ENCODE peak calls at places on chromosome 3, in ten cellular contexts. T is natural killer cell, M is AG09309, A is AG09319, D is uterus, W is foreskin fibroblast, B is RWPE1, C is epithelial cell of esophagus, Z is fibroblast of pulmonary artery, S is adrenal gland. X is an unnamed sample.

GRCh38 chr3:182500294-182500693 is 293.0 kb upstream of the ATP11B start:
- DNase-seq in A (no peak), S (no peak), D (no peak), M (no peak), C (no peak), B (no peak), T (no peak), Z (no peak), W (no peak), X (no peak)

GRCh38 chr3:197912770-197913476 is 37.1 kb upstream of the RPL35A start:
- DNase-seq in M (no peak), D (no peak), S (peak), W (no peak), A (no peak), T (no peak), B (no peak), Z (peak), C (no peak), X (no peak)

GRCh38 chr3:50673937-50674336 is 790 bp upstream of the DOCK3 start:
- DNase-seq in A (no peak), S (no peak), W (no peak), Z (no peak), T (no peak), B (no peak), C (no peak), M (no peak), D (no peak), X (no peak)

GRCh38 chr3:151918253-151919029 is 45.0 kb downstream of the SUCNR1 start:
- DNase-seq in B (peak), W (peak), D (no peak), A (peak), T (no peak), C (peak), M (peak), S (no peak), Z (peak), X (peak)

GRCh38 chr3:31543375-31543774 is 10.7 kb downstream of the STT3B start:
- DNase-seq in T (no peak), C (no peak), D (no peak), A (no peak), W (peak), M (no peak), Z (peak), B (no peak), S (no peak), X (no peak)

GRCh38 chr3:73605388-73605787 is 19.4 kb downstream of the PDZRN3 start:
- DNase-seq in M (peak), Z (peak), T (no peak), A (peak), D (peak), C (peak), S (no peak), B (no peak), W (peak), X (no peak)

GRCh38 chr3:42101481-42101880 is 10.3 kb downstream of the TRAK1 start:
- DNase-seq in A (no peak), D (no peak), T (no peak), Z (peak), W (peak), S (no peak), B (no peak), M (no peak), C (no peak), X (no peak)

GRCh38 chr3:127688416-127689265 is 15.9 kb downstream of the ABTB1 start:
- DNase-seq in C (no peak), Z (peak), D (no peak), T (no peak), S (peak), B (no peak), W (peak), A (no peak), M (no peak), X (no peak)

GRCh38 chr3:191987951-191988350 is 527.0 kb downstream of the PYDC2 start:
- DNase-seq in C (no peak), D (no peak), B (no peak), W (no peak), S (no peak), Z (no peak), M (no peak), A (no peak), T (no peak), X (no peak)

GRCh38 chr3:126350502-126351085 is 6.6 kb downstream of the KLF15 start:
- DNase-seq in B (no peak), S (peak), C (no peak), Z (no peak), D (peak), T (no peak), W (no peak), M (no peak), A (no peak), X (no peak)

GRCh38 chr3:157067114-157067513 is 92.8 kb downstream of the CCNL1 start:
- DNase-seq in D (no peak), M (no peak), T (no peak), B (no peak), W (no peak), A (no peak), C (no peak), S (no peak), Z (no peak), X (no peak)

GRCh38 chr3:177743491-177743890 is 546.2 kb upstream of the TBL1XR1 start:
- DNase-seq in Z (no peak), W (no peak), A (no peak), B (no peak), T (no peak), S (no peak), M (no peak), D (no peak), C (no peak), X (no peak)

GRCh38 chr3:101848754-101849713 is at the start of gene NFKBIZ:
- DNase-seq in A (peak), D (peak), B (peak), W (peak), Z (peak), S (peak), T (peak), C (peak), M (peak), X (peak)

GRCh38 chr3:61524933-61525332 is 36.4 kb upstream of the PTPRG start:
- DNase-seq in S (peak), D (peak), C (no peak), M (no peak), W (peak), Z (peak), A (no peak), B (no peak), T (no peak), X (no peak)

GRCh38 chr3:105417538-105418289 is 51.0 kb downstream of the ALCAM start:
- DNase-seq in Z (no peak), W (peak), T (no peak), C (peak), B (no peak), D (no peak), S (no peak), A (no peak), M (no peak), X (no peak)

GRCh38 chr3:177035678-177036077 is 161.6 kb downstream of the TBL1XR1 start:
- DNase-seq in M (no peak), A (no peak), Z (no peak), C (no peak), S (no peak), B (no peak), D (no peak), T (no peak), W (no peak), X (no peak)

GRCh38 chr3:46097691-46098241 is 70.5 kb upstream of the XCR1 start:
- DNase-seq in S (no peak), Z (peak), B (no peak), A (no peak), M (no peak), W (peak), T (no peak), D (peak), C (no peak), X (peak)

GRCh38 chr3:72116226-72116625 is 331.3 kb upstream of the PROK2 start:
- DNase-seq in A (no peak), T (no peak), W (no peak), D (no peak), B (no peak), C (no peak), S (no peak), Z (no peak), M (no peak), X (no peak)

GRCh38 chr3:87035339-87035738 is 44.4 kb upstream of the VGLL3 start:
- DNase-seq in M (no peak), A (no peak), W (no peak), Z (no peak), C (no peak), S (no peak), D (no peak), T (no peak), B (no peak), X (no peak)

GRCh38 chr3:22734207-22734606 is 468.9 kb upstream of the UBE2E2 start:
- DNase-seq in T (no peak), Z (no peak), M (no peak), W (no peak), B (no peak), C (peak), D (no peak), A (no peak), S (no peak), X (no peak)

GRCh38 chr3:157786216-157786615 is 283.0 kb upstream of the VEPH1 start:
- DNase-seq in Z (peak), D (no peak), B (peak), C (peak), T (no peak), W (peak), S (no peak), A (peak), M (peak), X (no peak)

GRCh38 chr3:51802091-51802720 is 23.2 kb upstream of the IQCF6 start:
- DNase-seq in D (no peak), B (no peak), A (no peak), S (no peak), W (no peak), Z (no peak), M (no peak), T (no peak), C (no peak), X (no peak)

GRCh38 chr3:190330936-190331734 is 8.9 kb upstream of the CLDN1 start:
- DNase-seq in S (no peak), C (no peak), M (no peak), A (no peak), D (no peak), W (no peak), Z (no peak), B (no peak), T (no peak), X (no peak)

GRCh38 chr3:143935678-143936077 is 35.9 kb upstream of the DIPK2A start:
- DNase-seq in T (no peak), A (no peak), C (peak), Z (no peak), S (no peak), D (no peak), B (peak), W (peak), M (no peak), X (no peak)

GRCh38 chr3:23390446-23390845 is 187.3 kb downstream of the UBE2E2 start:
- DNase-seq in M (no peak), C (no peak), S (no peak), Z (no peak), D (no peak), W (no peak), A (no peak), B (no peak), T (no peak), X (no peak)

GRCh38 chr3:122640437-122640999 is 40.1 kb upstream of the PARP14 start:
- DNase-seq in B (no peak), M (no peak), T (no peak), C (no peak), Z (no peak), W (no peak), S (no peak), D (no peak), A (no peak), X (no peak)

GRCh38 chr3:181081930-181082329 is 92.4 kb upstream of the DNAJC19 start:
- DNase-seq in D (no peak), C (no peak), M (no peak), T (no peak), Z (no peak), S (no peak), W (no peak), B (no peak), A (no peak), X (no peak)

GRCh38 chr3:46811615-46812236 is 51.5 kb downstream of the MYL3 start:
- DNase-seq in D (no peak), Z (no peak), T (no peak), A (no peak), C (no peak), W (no peak), S (peak), B (no peak), M (no peak), X (no peak)

GRCh38 chr3:141306276-141306675 is 62.0 kb upstream of the ZBTB38 start:
- DNase-seq in T (no peak), D (no peak), B (no peak), Z (no peak), C (no peak), M (no peak), W (peak), A (no peak), S (no peak), X (no peak)

GRCh38 chr3:141303481-141304223 is 64.7 kb upstream of the ZBTB38 start:
- DNase-seq in B (peak), S (peak), D (peak), W (peak), M (peak), A (peak), T (no peak), C (peak), Z (peak), X (peak)

GRCh38 chr3:141305436-141305835 is 62.9 kb upstream of the ZBTB38 start:
- DNase-seq in T (no peak), D (no peak), C (peak), A (peak), S (no peak), M (peak), Z (peak), B (no peak), W (peak), X (no peak)

GRCh38 chr3:141306922-141307321 is 61.4 kb upstream of the ZBTB38 start:
- DNase-seq in W (no peak), M (no peak), B (no peak), Z (no peak), S (no peak), D (no peak), C (peak), T (no peak), A (no peak), X (no peak)

GRCh38 chr3:141302364-141303141 is 65.8 kb upstream of the ZBTB38 start:
- DNase-seq in M (peak), A (peak), S (peak), C (peak), T (no peak), D (no peak), Z (peak), B (no peak), W (peak), X (no peak)
- TF ChIP-seq CTCF in M (peak), A (peak), S (no peak), C (no peak), T (no peak), D (no peak), Z (peak), B (no peak), W (peak), X (peak)

GRCh38 chr3:70065666-70066253 is 66.2 kb downstream of the SAMMSON start:
- DNase-seq in D (no peak), W (no peak), T (no peak), B (no peak), A (no peak), Z (no peak), C (peak), S (no peak), M (no peak), X (no peak)
- TF ChIP-seq CTCF in D (no peak), W (no peak), T (no peak), B (no peak), A (no peak), Z (no peak), C (peak), S (no peak), M (no peak), X (peak)

DNA sequence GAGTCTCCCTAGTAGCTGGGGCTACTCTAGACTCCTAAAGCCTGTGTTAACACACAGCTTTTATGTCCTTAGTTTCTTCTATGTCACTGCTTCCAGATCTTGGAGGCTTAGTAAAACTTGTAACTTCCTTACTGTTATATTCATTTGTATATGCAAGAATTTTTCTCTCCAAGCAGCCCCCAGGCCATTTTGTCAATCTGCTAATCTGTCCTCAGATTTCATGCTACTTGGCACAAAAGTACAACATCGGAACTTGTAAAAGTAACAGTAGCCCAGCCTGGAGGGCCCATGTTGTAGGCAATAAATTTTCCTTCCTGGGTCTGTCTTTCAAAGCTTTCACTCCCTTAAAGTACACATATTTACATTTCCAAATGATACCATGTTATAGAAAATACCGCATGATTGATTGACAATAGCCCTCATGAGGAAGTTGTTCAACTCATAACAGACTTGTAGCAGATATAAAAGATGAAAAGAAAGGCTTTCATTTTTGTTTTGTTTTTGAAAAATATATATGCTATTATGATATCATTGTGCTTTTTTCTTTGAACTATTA is 324.2 kb downstream of the NEK10 start:
- DNase-seq in Z (no peak), D (no peak), W (no peak), M (no peak), S (no peak), A (no peak), B (no peak), C (no peak), T (no peak), X (no peak)
- TF ChIP-seq CTCF in Z (no peak), D (no peak), W (no peak), M (no peak), S (no peak), A (no peak), B (no peak), C (no peak), T (no peak), X (no peak)

GRCh38 chr3:36871379-36872126 is 73.3 kb downstream of the TRANK1 start:
- DNase-seq in Z (no peak), D (no peak), M (no peak), W (no peak), B (no peak), A (no peak), C (no peak), T (no peak), S (no peak), X (no peak)
- TF ChIP-seq CTCF in Z (no peak), D (no peak), M (no peak), W (no peak), B (no peak), A (no peak), C (no peak), T (no peak), S (no peak), X (peak)

X was measured in GM13977.